ENCODE peak calls at places on chromosomes 6 and 20, in eight cellular contexts. X is LoVo; D is stimulated activated CD4-positive, alpha-beta T cell treated with anti-CD3 and anti-CD28 coated beads, Interleukin-15, amount 100 ng/mL, for 1 hour; E is dermis microvascular lymphatic vessel endothelial cell; Y is hypothalamus; B is WTC11; U is ACHN; F is GM10248. T is an unnamed sample.

GRCh38 chr6:13614126-13614925 is 809 bp upstream of the NOL7 start:
- DNase-seq in D (no peak), B (no peak), X (peak), Y (no peak), U (peak), F (peak), E (peak), T (peak)

GRCh38 chr20:35007413-35007812 is 51.7 kb downstream of the MYH7B start:
- DNase-seq in B (peak), E (no peak), X (no peak), Y (no peak), U (no peak), D (no peak), F (no peak), T (peak)

GRCh38 chr20:25238319-25239037 is 9.4 kb upstream of the PYGB start:
- DNase-seq in Y (no peak), E (peak), X (no peak), F (no peak), U (no peak), B (no peak), D (no peak), T (no peak)

GRCh38 chr6:49980898-49981297 is 11.5 kb upstream of the DEFB113 start:
- DNase-seq in Y (no peak), E (no peak), X (no peak), F (no peak), B (no peak), U (no peak), D (no peak), T (no peak)

GRCh38 chr20:10322073-10323012 is 103.7 kb downstream of the SNAP25 start:
- DNase-seq in B (no peak), F (no peak), Y (no peak), E (no peak), U (no peak), D (no peak), X (no peak), T (no peak)

GRCh38 chr6:30231067-30231466 is 17.9 kb upstream of the TRIM26 start:
- DNase-seq in B (no peak), D (no peak), U (no peak), F (no peak), E (no peak), X (no peak), Y (no peak), T (no peak)

GRCh38 chr6:112501705-112502104 is 154.6 kb downstream of the RFPL4B start:
- DNase-seq in X (no peak), Y (no peak), B (peak), E (peak), D (no peak), F (no peak), U (no peak), T (no peak)

GRCh38 chr20:1509237-1509636 is 18.0 kb upstream of the SIRPB2 start:
- DNase-seq in D (no peak), E (peak), Y (no peak), F (peak), X (no peak), U (peak), B (no peak), T (peak)

GRCh38 chr6:116362287-116362686 is 8.5 kb upstream of the DSE start:
- DNase-seq in B (no peak), E (no peak), Y (no peak), F (no peak), U (no peak), D (no peak), X (no peak), T (no peak)

GRCh38 chr20:21796059-21796458 is 90.6 kb downstream of the PAX1 start:
- DNase-seq in D (no peak), X (no peak), E (no peak), U (peak), B (peak), Y (no peak), F (no peak), T (peak)

GRCh38 chr6:72328775-72329174 is 293.1 kb upstream of the KCNQ5 start:
- DNase-seq in E (peak), X (no peak), F (no peak), Y (no peak), U (no peak), B (no peak), D (no peak), T (no peak)

GRCh38 chr6:2725999-2726567 is 24.6 kb downstream of the MYLK4 start:
- DNase-seq in Y (no peak), E (peak), F (peak), D (no peak), X (no peak), U (no peak), B (no peak), T (no peak)

T was measured in endodermal cell.